ENCODE peak calls at places on chromosomes 4 and X, in seven cellular contexts. C is T-helper 2 cell treated with Interferon-gamma antibody and Interleukin-4, amounts not matched to agents 5 μg/mL and 100 μg/mL, for 36 hours; J is psoas muscle; P is activated CD8-positive, alpha-beta memory T cell treated with anti-CD3 and anti-CD28 coated beads, Interleukin-2, amount 50 U/mL, for 48 hours; I is RPMI8226; Y is stimulated activated naive CD4-positive, alpha-beta T cell; S is anterior cingulate cortex. O is an unnamed sample.

GRCh38 chrX:43882294-43882681 is at the start of gene MAOB:
- DNase-seq in I (no peak), P (no peak), J (peak), C (peak), S (peak), Y (no peak), O (no peak)

GRCh38 chr4:3524920-3525319 is 7.3 kb downstream of the LRPAP1 start:
- DNase-seq in S (no peak), P (no peak), Y (no peak), J (peak), I (no peak), C (no peak), O (no peak)

GRCh38 chr4:9923195-9923812 is 98.0 kb downstream of the SLC2A9 start:
- DNase-seq in S (no peak), P (no peak), J (no peak), C (no peak), I (peak), Y (no peak), O (no peak)

GRCh38 chr4:169620846-169621228 is 459 bp downstream of the CLCN3 start:
- DNase-seq in I (peak), J (no peak), Y (no peak), S (no peak), C (peak), P (no peak), O (no peak)

GRCh38 chr4:142262956-142263355 is 583.1 kb downstream of the INPP4B start:
- DNase-seq in I (no peak), Y (no peak), P (no peak), S (no peak), J (no peak), C (no peak), O (no peak)

GRCh38 chrX:16566571-16566970 is 83.4 kb upstream of the S100G start:
- DNase-seq in C (no peak), J (no peak), Y (no peak), I (no peak), P (no peak), S (no peak), O (no peak)

GRCh38 chr4:98648602-98649001 is 9.8 kb downstream of the TSPAN5 start:
- DNase-seq in Y (no peak), J (no peak), C (no peak), P (no peak), S (no peak), I (no peak), O (no peak)

GRCh38 chr4:39179681-39180080 is 2.6 kb upstream of the WDR19 start:
- DNase-seq in S (no peak), Y (no peak), I (no peak), P (no peak), J (no peak), C (no peak), O (no peak)

GRCh38 chr4:147799986-147800555 is 68.2 kb downstream of the ARHGAP10 start:
- DNase-seq in C (peak), Y (no peak), P (peak), J (no peak), I (no peak), S (no peak), O (no peak)

GRCh38 chr4:22987861-22988260 is 295.1 kb downstream of the GBA3 start:
- DNase-seq in I (no peak), S (peak), Y (no peak), J (no peak), C (no peak), P (no peak), O (no peak)

GRCh38 chr4:2944882-2945526 is 18.2 kb downstream of the NOP14 start:
- DNase-seq in P (no peak), Y (no peak), I (no peak), C (no peak), J (no peak), S (no peak), O (no peak)

GRCh38 chr4:3868146-3868840 is 102.1 kb downstream of the ADRA2C start:
- DNase-seq in Y (no peak), C (no peak), J (no peak), I (peak), P (no peak), S (no peak), O (no peak)

GRCh38 chr4:8155048-8155447 is 3.6 kb downstream of the ABLIM2 start:
- DNase-seq in P (no peak), C (no peak), J (no peak), S (no peak), I (no peak), Y (no peak), O (no peak)

GRCh38 chr4:647481-647880 is 22.1 kb downstream of the PDE6B start:
- DNase-seq in I (no peak), Y (no peak), S (no peak), C (no peak), J (peak), P (no peak), O (no peak)

GRCh38 chr4:122912810-122913575 is 9.4 kb downstream of the NUDT6 start:
- DNase-seq in P (no peak), S (no peak), I (no peak), C (no peak), J (no peak), Y (no peak), O (no peak)

GRCh38 chr4:152848508-152848907 is 68.8 kb downstream of the ARFIP1 start:
- DNase-seq in J (no peak), Y (no peak), P (no peak), I (no peak), S (no peak), C (no peak), O (no peak)

GRCh38 chrX:39850630-39851152 is 247.1 kb downstream of the BCOR start:
- DNase-seq in C (peak), Y (peak), I (peak), S (peak), P (no peak), J (no peak), O (no peak)

GRCh38 chrX:14697453-14697852 is 168.1 kb downstream of the GLRA2 start:
- DNase-seq in Y (no peak), S (no peak), J (no peak), P (peak), I (peak), C (no peak), O (no peak)

GRCh38 chr4:35925806-35926205 is 318.5 kb downstream of the ARAP2 start:
- DNase-seq in S (no peak), C (no peak), I (no peak), J (no peak), Y (no peak), P (no peak), O (no peak)

GRCh38 chr4:7034262-7035081 is 8.7 kb upstream of the TADA2B start:
- DNase-seq in Y (no peak), J (peak), C (no peak), I (no peak), S (no peak), P (no peak), O (no peak)

GRCh38 chr4:52172166-52172565 is 121.1 kb downstream of the SPATA18 start:
- DNase-seq in Y (no peak), I (no peak), P (no peak), J (no peak), C (no peak), S (no peak), O (no peak)

GRCh38 chr4:123339507-123340380 is 56.9 kb upstream of the SPRY1 start:
- DNase-seq in P (no peak), Y (no peak), J (no peak), C (no peak), S (no peak), I (no peak), O (no peak)

GRCh38 chr4:103156107-103156506 is 42.0 kb downstream of the CENPE start:
- DNase-seq in Y (no peak), C (no peak), P (no peak), J (no peak), I (no peak), S (no peak), O (no peak)

GRCh38 chr4:76696109-76696508 is 201.8 kb downstream of the SOWAHB start:
- DNase-seq in C (no peak), S (no peak), J (no peak), Y (no peak), I (no peak), P (no peak), O (no peak)

GRCh38 chr4:153212755-153213154 is 8.5 kb downstream of the TRIM2 start:
- DNase-seq in I (no peak), S (no peak), J (no peak), Y (no peak), C (no peak), P (no peak), O (no peak)

GRCh38 chrX:65587616-65588526 is 53.3 kb upstream of the LAS1L start:
- DNase-seq in C (no peak), I (peak), Y (no peak), P (no peak), S (peak), J (peak), O (peak)

GRCh38 chr4:175435437-175435836 is 376.6 kb downstream of the GPM6A start:
- DNase-seq in J (no peak), S (no peak), P (no peak), I (no peak), Y (no peak), C (no peak), O (peak)

GRCh38 chrX:53256446-53257041 is 24.8 kb downstream of the IQSEC2 start:
- DNase-seq in Y (no peak), I (no peak), C (no peak), S (no peak), P (no peak), J (no peak), O (no peak)

GRCh38 chr4:173169428-173170209 is 1.0 kb downstream of the GALNT7 start:
- DNase-seq in S (peak), Y (peak), I (peak), C (peak), P (peak), J (peak), O (no peak)

GRCh38 chr4:76758290-76758882 is 139.6 kb downstream of the SOWAHB start:
- DNase-seq in Y (no peak), C (no peak), S (no peak), I (peak), J (no peak), P (no peak), O (no peak)

GRCh38 chrX:10447577-10448214 is 172.7 kb downstream of the MID1 start:
- DNase-seq in P (no peak), S (no peak), C (no peak), J (no peak), Y (no peak), I (no peak), O (no peak)

GRCh38 chr4:17336524-17336941 is 175.4 kb downstream of the QDPR start:
- DNase-seq in J (no peak), Y (peak), I (no peak), S (no peak), P (peak), C (peak), O (no peak)

O was measured in CMK.